ENCODE peak calls at places on chromosomes 12 and 14, in six cellular contexts. One of them, this sample, is unnamed.
A peak's percentile ranks its signal among the peaks of the same experiment; 100 is the strongest.

GRCh38 chr12:14256555-14257169 is 108.8 kb upstream of the ATF7IP start:
- DNase-seq in body of pancreas: peak; percentile 82
- DNase-seq in cardiac fibroblast: peak; percentile 92
- DNase-seq in HFF-Myc: peak; percentile 72
- DNase-seq in GM20000: peak; percentile 64
- DNase-seq in GM10248: peak; percentile 56
- DNase-seq in this sample: peak; percentile 64

GRCh38 chr12:106284294-106285105 is 18.0 kb upstream of the TCP11L2 start:
- DNase-seq in body of pancreas: no peak
- DNase-seq in cardiac fibroblast: no peak
- DNase-seq in HFF-Myc: no peak
- DNase-seq in GM20000: no peak
- DNase-seq in GM10248: no peak
- DNase-seq in this sample: no peak

GRCh38 chr12:53726946-53727309 is 324 bp downstream of the CALCOCO1 start:
- DNase-seq in body of pancreas: peak; percentile 33
- DNase-seq in cardiac fibroblast: peak; percentile 47
- DNase-seq in HFF-Myc: no peak
- DNase-seq in GM20000: no peak
- DNase-seq in GM10248: no peak
- DNase-seq in this sample: no peak

GRCh38 chr14:103104654-103105511 is 10.4 kb downstream of the EXOC3L4 start:
- DNase-seq in body of pancreas: peak; percentile 77
- DNase-seq in cardiac fibroblast: peak; percentile 57
- DNase-seq in HFF-Myc: no peak
- DNase-seq in GM20000: peak; percentile 91
- DNase-seq in GM10248: peak; percentile 84
- DNase-seq in this sample: no peak

GRCh38 chr14:34582117-34582680 is 42.7 kb upstream of the EAPP start:
- DNase-seq in body of pancreas: no peak
- DNase-seq in cardiac fibroblast: no peak
- DNase-seq in HFF-Myc: no peak
- DNase-seq in GM20000: no peak
- DNase-seq in GM10248: no peak
- DNase-seq in this sample: no peak

GRCh38 chr12:109092484-109093021 is 719 bp downstream of the ALKBH2 start:
- DNase-seq in body of pancreas: no peak
- DNase-seq in cardiac fibroblast: no peak
- DNase-seq in HFF-Myc: no peak
- DNase-seq in GM20000: no peak
- DNase-seq in GM10248: no peak
- DNase-seq in this sample: no peak

GRCh38 chr12:5335059-5335458 is 96.8 kb upstream of the NTF3 start:
- DNase-seq in body of pancreas: no peak
- DNase-seq in cardiac fibroblast: no peak
- DNase-seq in HFF-Myc: no peak
- DNase-seq in GM20000: no peak
- DNase-seq in GM10248: no peak
- DNase-seq in this sample: no peak

GRCh38 chr12:10048531-10048930 is 18.0 kb downstream of the CLEC9A start:
- DNase-seq in body of pancreas: no peak
- DNase-seq in cardiac fibroblast: no peak
- DNase-seq in HFF-Myc: no peak
- DNase-seq in GM20000: no peak
- DNase-seq in GM10248: no peak
- DNase-seq in this sample: no peak

GRCh38 chr12:24363177-24363754 is 413.8 kb upstream of the SOX5 start:
- DNase-seq in body of pancreas: no peak
- DNase-seq in cardiac fibroblast: no peak
- DNase-seq in HFF-Myc: no peak
- DNase-seq in GM20000: no peak
- DNase-seq in GM10248: no peak
- DNase-seq in this sample: no peak

GRCh38 chr12:3061858-3062215 is 15.3 kb upstream of the TSPAN9 start:
- DNase-seq in body of pancreas: no peak
- DNase-seq in cardiac fibroblast: no peak
- DNase-seq in HFF-Myc: no peak
- DNase-seq in GM20000: no peak
- DNase-seq in GM10248: no peak
- DNase-seq in this sample: no peak

GRCh38 chr14:31189346-31190219 is 18.0 kb downstream of the HECTD1 start:
- DNase-seq in body of pancreas: no peak
- DNase-seq in cardiac fibroblast: no peak
- DNase-seq in HFF-Myc: no peak
- DNase-seq in GM20000: no peak
- DNase-seq in GM10248: no peak
- DNase-seq in this sample: no peak

GRCh38 chr12:68113644-68114043 is 45.9 kb downstream of the IFNG start:
- DNase-seq in body of pancreas: no peak
- DNase-seq in cardiac fibroblast: no peak
- DNase-seq in HFF-Myc: no peak
- DNase-seq in GM20000: no peak
- DNase-seq in GM10248: peak; percentile 12
- DNase-seq in this sample: no peak

GRCh38 chr12:12719496-12719895 is 2.3 kb downstream of the CDKN1B start:
- DNase-seq in body of pancreas: no peak
- DNase-seq in cardiac fibroblast: no peak
- DNase-seq in HFF-Myc: no peak
- DNase-seq in GM20000: peak; percentile 58
- DNase-seq in GM10248: peak; percentile 40
- DNase-seq in this sample: no peak

GRCh38 chr14:36513012-36513420 is 7.0 kb downstream of the NKX2-1 start:
- DNase-seq in body of pancreas: no peak
- DNase-seq in cardiac fibroblast: no peak
- DNase-seq in HFF-Myc: no peak
- DNase-seq in GM20000: no peak
- DNase-seq in GM10248: no peak
- DNase-seq in this sample: no peak

GRCh38 chr12:7646178-7646475 is 19.6 kb downstream of the APOBEC1 start:
- DNase-seq in body of pancreas: no peak
- DNase-seq in cardiac fibroblast: no peak
- DNase-seq in HFF-Myc: no peak
- DNase-seq in GM20000: no peak
- DNase-seq in GM10248: no peak
- DNase-seq in this sample: no peak

GRCh38 chr14:74860179-74860578 is 15.8 kb downstream of the PROX2 start:
- DNase-seq in body of pancreas: no peak
- DNase-seq in cardiac fibroblast: no peak
- DNase-seq in HFF-Myc: no peak
- DNase-seq in GM20000: no peak
- DNase-seq in GM10248: no peak
- DNase-seq in this sample: no peak

GRCh38 chr14:79278798-79279644 is 932.3 kb downstream of the DIO2 start:
- DNase-seq in body of pancreas: peak; percentile 90
- DNase-seq in cardiac fibroblast: peak; percentile 84
- DNase-seq in HFF-Myc: peak; percentile 43
- DNase-seq in GM20000: peak; percentile 13
- DNase-seq in GM10248: no peak
- DNase-seq in this sample: peak; percentile 52

GRCh38 chr12:65449400-65449799 is 170.9 kb downstream of the MSRB3 start:
- DNase-seq in body of pancreas: no peak
- DNase-seq in cardiac fibroblast: no peak
- DNase-seq in HFF-Myc: no peak
- DNase-seq in GM20000: no peak
- DNase-seq in GM10248: no peak
- DNase-seq in this sample: peak; percentile 33

GRCh38 chr14:65044596-65044959 is 57.7 kb downstream of the MAX start:
- DNase-seq in body of pancreas: no peak
- DNase-seq in cardiac fibroblast: no peak
- DNase-seq in HFF-Myc: no peak
- DNase-seq in GM20000: no peak
- DNase-seq in GM10248: no peak
- DNase-seq in this sample: no peak

GRCh38 chr14:64828096-64828495 is 51.6 kb downstream of the SPTB start:
- DNase-seq in body of pancreas: no peak
- DNase-seq in cardiac fibroblast: no peak
- DNase-seq in HFF-Myc: no peak
- DNase-seq in GM20000: no peak
- DNase-seq in GM10248: no peak
- DNase-seq in this sample: no peak

GRCh38 chr12:6295187-6295811 is 15.2 kb upstream of the PLEKHG6 start:
- DNase-seq in body of pancreas: peak; percentile 63
- DNase-seq in cardiac fibroblast: peak; percentile 92
- DNase-seq in HFF-Myc: peak; percentile 74
- DNase-seq in GM20000: no peak
- DNase-seq in GM10248: no peak
- DNase-seq in this sample: peak; percentile 90

GRCh38 chr14:74619672-74620131 is 7.7 kb upstream of the LTBP2 start:
- DNase-seq in body of pancreas: peak; percentile 44
- DNase-seq in cardiac fibroblast: peak; percentile 98
- DNase-seq in HFF-Myc: peak; percentile 75
- DNase-seq in GM20000: no peak
- DNase-seq in GM10248: no peak
- DNase-seq in this sample: peak; percentile 99

GRCh38 chr14:68124885-68125731 is 305.5 kb downstream of the RAD51B start:
- DNase-seq in body of pancreas: no peak
- DNase-seq in cardiac fibroblast: peak; percentile 66
- DNase-seq in HFF-Myc: no peak
- DNase-seq in GM20000: no peak
- DNase-seq in GM10248: no peak
- DNase-seq in this sample: peak; percentile 74

GRCh38 chr14:92673601-92674000 is 74.8 kb downstream of the LGMN start:
- DNase-seq in body of pancreas: no peak
- DNase-seq in cardiac fibroblast: no peak
- DNase-seq in HFF-Myc: no peak
- DNase-seq in GM20000: no peak
- DNase-seq in GM10248: no peak
- DNase-seq in this sample: no peak

GRCh38 chr14:88929656-88930436 is 105.4 kb downstream of the TTC8 start:
- DNase-seq in body of pancreas: no peak
- DNase-seq in cardiac fibroblast: no peak
- DNase-seq in HFF-Myc: no peak
- DNase-seq in GM20000: no peak
- DNase-seq in GM10248: no peak
- DNase-seq in this sample: no peak

GRCh38 chr12:110861729-110862128 is 14.9 kb downstream of the CCDC63 start:
- DNase-seq in body of pancreas: no peak
- DNase-seq in cardiac fibroblast: no peak
- DNase-seq in HFF-Myc: no peak
- DNase-seq in GM20000: no peak
- DNase-seq in GM10248: no peak
- DNase-seq in this sample: no peak
- TF ChIP-seq CTCF in body of pancreas: no peak
- TF ChIP-seq CTCF in cardiac fibroblast: no peak
- TF ChIP-seq CTCF in HFF-Myc: no peak
- TF ChIP-seq CTCF in GM20000: no peak
- TF ChIP-seq CTCF in GM10248: no peak
- TF ChIP-seq CTCF in this sample: no peak

DNA sequence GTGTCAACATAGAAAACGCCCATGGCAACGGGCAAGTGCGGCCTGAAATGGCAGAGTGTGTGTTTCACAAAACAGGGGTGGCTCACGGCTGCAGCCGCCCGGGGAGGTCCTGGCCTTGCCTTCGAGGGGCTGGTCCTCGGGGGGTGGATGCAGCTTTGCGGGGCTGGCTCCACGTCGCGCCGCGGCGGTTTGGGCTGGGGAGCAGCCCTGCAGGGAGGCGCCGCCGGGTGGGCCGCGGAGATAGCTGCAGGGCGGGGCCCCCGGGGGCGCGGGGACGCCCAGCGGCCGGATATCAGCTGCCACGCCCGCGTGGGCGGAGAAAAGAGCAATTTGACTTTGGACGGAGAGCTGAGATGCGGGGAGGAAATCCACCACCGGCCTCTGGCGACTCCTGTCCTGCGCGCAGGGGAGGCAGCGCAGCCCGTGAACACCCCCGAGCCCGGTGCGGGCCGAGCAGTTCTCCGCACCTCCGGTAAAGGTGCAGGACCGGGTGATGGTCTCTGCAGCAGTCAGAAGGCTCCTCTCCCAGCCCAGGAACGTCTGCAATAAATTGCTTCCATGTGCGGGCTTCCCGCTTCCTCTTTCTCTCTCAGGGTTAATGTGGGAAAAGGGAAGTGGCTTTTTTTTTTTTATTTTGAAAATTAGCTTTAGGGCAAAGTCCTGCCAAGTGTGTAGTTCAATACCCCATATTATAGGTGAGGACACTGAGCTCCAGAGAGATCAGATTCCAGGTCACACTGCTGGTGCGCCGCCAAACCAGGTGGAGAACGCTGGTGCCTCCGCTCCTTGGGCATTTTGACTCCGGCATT is 110.5 kb downstream of the ARF6 start:
- DNase-seq in body of pancreas: peak; percentile 65
- DNase-seq in cardiac fibroblast: peak; percentile 67
- DNase-seq in HFF-Myc: no peak
- DNase-seq in GM20000: peak; percentile 88
- DNase-seq in GM10248: peak; percentile 90
- DNase-seq in this sample: peak; percentile 70
- TF ChIP-seq CTCF in body of pancreas: no peak
- TF ChIP-seq CTCF in cardiac fibroblast: peak; percentile 1
- TF ChIP-seq CTCF in HFF-Myc: no peak
- TF ChIP-seq CTCF in GM20000: no peak
- TF ChIP-seq CTCF in GM10248: peak; percentile 15
- TF ChIP-seq CTCF in this sample: peak; percentile 59

GRCh38 chr12:42102720-42103119 is 42.0 kb downstream of the GXYLT1 start:
- DNase-seq in body of pancreas: no peak
- DNase-seq in cardiac fibroblast: no peak
- DNase-seq in HFF-Myc: no peak
- DNase-seq in GM20000: no peak
- DNase-seq in GM10248: no peak
- DNase-seq in this sample: no peak

GRCh38 chr12:42103155-42103554 is 41.5 kb downstream of the GXYLT1 start:
- DNase-seq in body of pancreas: no peak
- DNase-seq in cardiac fibroblast: no peak
- DNase-seq in HFF-Myc: no peak
- DNase-seq in GM20000: no peak
- DNase-seq in GM10248: no peak
- DNase-seq in this sample: no peak

GRCh38 chr12:42104784-42105183 is 39.9 kb downstream of the GXYLT1 start:
- DNase-seq in body of pancreas: no peak
- DNase-seq in cardiac fibroblast: no peak
- DNase-seq in HFF-Myc: no peak
- DNase-seq in GM20000: no peak
- DNase-seq in GM10248: no peak
- DNase-seq in this sample: no peak

GRCh38 chr12:42099433-42099832 is 45.2 kb downstream of the GXYLT1 start:
- DNase-seq in body of pancreas: no peak
- DNase-seq in cardiac fibroblast: no peak
- DNase-seq in HFF-Myc: no peak
- DNase-seq in GM20000: no peak
- DNase-seq in GM10248: no peak
- DNase-seq in this sample: no peak

GRCh38 chr12:42104087-42104486 is 40.6 kb downstream of the GXYLT1 start:
- DNase-seq in body of pancreas: no peak
- DNase-seq in cardiac fibroblast: no peak
- DNase-seq in HFF-Myc: no peak
- DNase-seq in GM20000: no peak
- DNase-seq in GM10248: no peak
- DNase-seq in this sample: no peak
- TF ChIP-seq CTCF in body of pancreas: no peak
- TF ChIP-seq CTCF in cardiac fibroblast: peak; percentile 4
- TF ChIP-seq CTCF in HFF-Myc: no peak
- TF ChIP-seq CTCF in GM20000: no peak
- TF ChIP-seq CTCF in GM10248: no peak
- TF ChIP-seq CTCF in this sample: peak; percentile 73

DNA sequence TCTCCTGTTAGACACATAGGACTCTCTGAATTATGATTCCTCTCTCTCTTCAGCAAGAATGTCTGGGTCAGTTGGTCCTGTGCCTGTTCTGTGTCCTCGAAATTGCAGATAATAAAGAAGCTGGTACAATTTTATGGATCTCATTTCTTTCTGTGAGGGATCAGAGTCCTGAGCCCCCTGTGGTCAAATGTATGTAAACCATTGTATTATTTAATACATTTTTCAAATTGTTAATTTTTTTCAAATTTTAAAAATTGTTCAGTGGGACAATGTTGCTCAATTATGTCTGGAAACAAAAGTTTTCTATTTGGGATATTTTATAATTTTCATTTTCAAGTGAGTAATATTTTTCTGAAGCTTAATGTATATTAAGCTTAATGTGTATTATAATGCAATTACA is 513.5 kb downstream of the CCER1 start:
- DNase-seq in body of pancreas: no peak
- DNase-seq in cardiac fibroblast: no peak
- DNase-seq in HFF-Myc: no peak
- DNase-seq in GM20000: no peak
- DNase-seq in GM10248: no peak
- DNase-seq in this sample: no peak
- TF ChIP-seq CTCF in body of pancreas: no peak
- TF ChIP-seq CTCF in cardiac fibroblast: no peak
- TF ChIP-seq CTCF in HFF-Myc: no peak
- TF ChIP-seq CTCF in GM20000: no peak
- TF ChIP-seq CTCF in GM10248: no peak
- TF ChIP-seq CTCF in this sample: no peak